ENCODE peak calls at places on chromosomes 6 and 20, in four cellular contexts. G is Caki2; Q is Right ventricle myocardium inferior; E is stimulated activated CD4-positive, alpha-beta T cell treated with anti-CD3 and anti-CD28 coated beads, Interleukin-4, amount 100 ng/mL, for 48 hours. Y is an unnamed sample.

GRCh38 chr6:169701953-169702639 is at the start of the genes C6orf120 and WDR27:
- DNase-seq in Q (peak), E (peak), G (peak), Y (peak)

GRCh38 chr20:23995905-23996666 is 7.5 kb upstream of the GGTLC1 start:
- DNase-seq in E (peak), G (no peak), Q (no peak), Y (no peak)

GRCh38 chr20:63056236-63057132 is 49.7 kb upstream of the BHLHE23 start:
- DNase-seq in Q (no peak), G (peak), E (peak), Y (peak)

GRCh38 chr6:134026597-134026996 is 25.8 kb downstream of the SLC2A12 start:
- DNase-seq in Q (no peak), G (no peak), E (no peak), Y (no peak)

GRCh38 chr20:35117148-35117547 is 24.5 kb upstream of the TRPC4AP start:
- DNase-seq in E (no peak), Q (no peak), G (no peak), Y (no peak)

GRCh38 chr6:111894272-111894671 is 21.0 kb upstream of the FYN start:
- DNase-seq in Q (no peak), G (no peak), E (no peak), Y (no peak)

GRCh38 chr6:111013144-111013905 is 31.5 kb downstream of the RPF2 start:
- DNase-seq in E (no peak), G (no peak), Q (no peak), Y (no peak)

GRCh38 chr20:4152696-4153235 is 137.4 kb upstream of the RNF24 start:
- DNase-seq in Q (no peak), G (no peak), E (no peak), Y (no peak)

GRCh38 chr20:32780749-32781402 is 18.7 kb downstream of the DNMT3B start:
- DNase-seq in G (no peak), E (no peak), Q (no peak), Y (no peak)

GRCh38 chr6:56808871-56809359 is 146.0 kb upstream of the BEND6 start:
- DNase-seq in G (no peak), E (no peak), Q (no peak), Y (peak)

GRCh38 chr6:46549155-46549554 is 57.9 kb upstream of the RCAN2 start:
- DNase-seq in G (peak), E (no peak), Q (no peak), Y (no peak)

GRCh38 chr20:2458919-2459499 is 11.6 kb downstream of the SNRPB start:
- DNase-seq in G (no peak), Q (no peak), E (no peak), Y (no peak)